ENCODE peak calls at places on chromosomes 6 and 20, in seven cellular contexts. K is IMR-90, C is neuronal stem cell, X is trophoblast cell, H is H1, N is H9, O is mesenchymal stem cell. E is an unnamed sample.

GRCh38 chr6:41644297-41644879 is 6.1 kb downstream of the MDFI start:
- DNase-seq in K (no peak), C (no peak), X (no peak), H (peak; percentile 55), N (no peak), O (no peak), E (peak; percentile 67)

GRCh38 chr6:165922309-165922794 is 245.3 kb downstream of the TBXT start:
- DNase-seq in K (peak; percentile 83), C (no peak), X (no peak), H (no peak), N (no peak), O (no peak), E (no peak)

GRCh38 chr20:1173698-1174097 is 11.1 kb downstream of the TMEM74B start:
- DNase-seq in K (no peak), C (no peak), X (no peak), H (no peak), N (no peak), O (no peak), E (no peak)

GRCh38 chr6:89842228-89842627 is 12.5 kb downstream of the CASP8AP2 start:
- DNase-seq in K (peak; percentile 42), C (no peak), X (no peak), H (no peak), N (no peak), O (peak; percentile 45), E (no peak)

GRCh38 chr20:57464642-57465211 is 60.2 kb downstream of the CTCFL start:
- DNase-seq in K (no peak), C (no peak), X (peak; percentile 63), H (no peak), N (no peak), O (no peak), E (no peak)

GRCh38 chr6:33925869-33926268 is 122.1 kb upstream of the MLN start:
- DNase-seq in K (no peak), C (no peak), X (no peak), H (no peak), N (no peak), O (no peak), E (no peak)

GRCh38 chr6:169173532-169174268 is 79.9 kb downstream of the THBS2 start:
- DNase-seq in K (peak; percentile 33), C (no peak), X (peak; percentile 82), H (no peak), N (no peak), O (no peak), E (no peak)

GRCh38 chr20:19012671-19013070 is 199.1 kb downstream of the SCP2D1 start:
- DNase-seq in K (no peak), C (no peak), X (no peak), H (peak; percentile 33), N (no peak), O (no peak), E (peak; percentile 31)

GRCh38 chr20:59663513-59663890 is 59.2 kb downstream of the PHACTR3 start:
- DNase-seq in K (no peak), C (no peak), X (no peak), H (no peak), N (no peak), O (no peak), E (no peak)

GRCh38 chr6:127486934-127487333 is 27.7 kb upstream of the KIAA0408 start:
- DNase-seq in K (no peak), C (no peak), X (no peak), H (no peak), N (no peak), O (no peak), E (no peak)

GRCh38 chr6:21103626-21104224 is 489.8 kb upstream of the SOX4 start:
- DNase-seq in K (peak; percentile 52), C (no peak), X (no peak), H (no peak), N (no peak), O (no peak), E (no peak)
- H3K27ac ChIP-seq in K (no peak overlapping the region), C (no peak overlapping the region), X (peak overlapping the region; percentile 68), H (no peak overlapping the region), N (no peak overlapping the region), O (no peak overlapping the region), E (no peak overlapping the region)

GRCh38 chr20:49366687-49367086 is 88.8 kb upstream of the ZNFX1 start:
- DNase-seq in K (no peak), C (no peak), X (no peak), H (no peak), N (no peak), O (no peak), E (no peak)
- H3K18ac ChIP-seq in K (no peak overlapping the region), C (no peak overlapping the region), X (no peak overlapping the region), H (no peak overlapping the region), N (no peak overlapping the region), O (no peak overlapping the region), E (no peak overlapping the region)

DNA sequence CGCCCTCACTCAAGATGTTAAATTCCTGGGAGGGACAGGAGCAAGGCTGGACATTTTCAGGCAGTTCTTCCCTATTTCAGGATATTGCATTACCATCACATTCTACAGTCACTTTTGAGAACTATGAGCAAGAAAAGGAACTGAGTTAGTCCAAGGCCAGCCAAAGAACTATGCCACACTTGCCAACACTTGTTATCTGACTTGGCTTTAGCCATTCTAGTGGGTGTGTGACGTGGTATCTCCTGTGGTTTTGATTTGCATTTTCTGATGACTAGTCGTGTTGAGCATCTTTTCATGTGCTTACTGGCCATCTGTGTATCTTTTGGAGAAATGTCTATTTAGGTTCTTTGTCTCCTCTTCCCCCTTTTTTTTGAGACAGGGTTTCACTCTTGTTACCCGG is 12.0 kb downstream of the XRN2 start:
- DNase-seq in K (peak; percentile 78), C (no peak), X (no peak), H (no peak), N (no peak), O (peak; percentile 26), E (no peak)
- H3K9ac ChIP-seq in K (no peak overlapping the region), C (no peak overlapping the region), X (no peak overlapping the region), H (no peak overlapping the region), N (no peak overlapping the region), O (peak overlapping the region; percentile 21), E (no peak overlapping the region)

GRCh38 chr6:117497237-117497636 is 14.8 kb downstream of the DCBLD1 start:
- DNase-seq in K (no peak), C (no peak), X (no peak), H (no peak), N (no peak), O (no peak), E (no peak)

GRCh38 chr6:117495425-117495824 is 13.0 kb downstream of the DCBLD1 start:
- DNase-seq in K (no peak), C (no peak), X (no peak), H (no peak), N (no peak), O (no peak), E (no peak)

GRCh38 chr6:117495873-117496272 is 13.4 kb downstream of the DCBLD1 start:
- DNase-seq in K (peak; percentile 52), C (no peak), X (no peak), H (no peak), N (no peak), O (peak; percentile 44), E (no peak)

GRCh38 chr6:117498159-117498558 is 15.7 kb downstream of the DCBLD1 start:
- DNase-seq in K (peak; percentile 87), C (no peak), X (no peak), H (no peak), N (no peak), O (peak; percentile 88), E (no peak)

GRCh38 chr6:117496383-117496990 is 14.0 kb downstream of the DCBLD1 start:
- DNase-seq in K (peak; percentile 90), C (no peak), X (no peak), H (no peak), N (no peak), O (peak; percentile 78), E (no peak)
- H3K27ac ChIP-seq in K (peak overlapping the region; percentile 41), C (no peak overlapping the region), X (no peak overlapping the region), H (no peak overlapping the region), N (no peak overlapping the region), O (peak overlapping the region; percentile 73), E (no peak overlapping the region)

GRCh38 chr20:55584964-55585363 is 420.4 kb downstream of the CBLN4 start:
- DNase-seq in K (no peak), C (no peak), X (no peak), H (no peak), N (no peak), O (no peak), E (no peak)
- H3K18ac ChIP-seq in K (no peak overlapping the region), C (no peak overlapping the region), X (no peak overlapping the region), H (no peak overlapping the region), N (no peak overlapping the region), O (no peak overlapping the region), E (no peak overlapping the region)

GRCh38 chr6:39821739-39822532 is 29.8 kb downstream of the DAAM2 start:
- DNase-seq in K (no peak), C (no peak), X (no peak), H (no peak), N (no peak), O (no peak), E (no peak)
- H3K9ac ChIP-seq in K (no peak overlapping the region), C (peak overlapping the region; percentile 27), X (no peak overlapping the region), H (no peak overlapping the region), N (no peak overlapping the region), O (peak overlapping the region; percentile 72), E (no peak overlapping the region)

GRCh38 chr6:143675327-143675900 is 2.4 kb upstream of the PHACTR2 start:
- DNase-seq in K (no peak), C (no peak), X (no peak), H (no peak), N (no peak), O (no peak), E (peak; percentile 82)

GRCh38 chr6:143675946-143676345 is 1.8 kb upstream of the PHACTR2 start:
- DNase-seq in K (peak; percentile 56), C (no peak), X (peak; percentile 18), H (no peak), N (no peak), O (peak; percentile 46), E (peak; percentile 52)

GRCh38 chr6:143677577-143677890 is 231 bp upstream of the PHACTR2 start:
- DNase-seq in K (no peak), C (no peak), X (no peak), H (no peak), N (no peak), O (no peak), E (no peak)

GRCh38 chr6:143677891-143678737 is at the start of gene PHACTR2:
- DNase-seq in K (peak; percentile 71), C (peak; percentile 90), X (peak; percentile 28), H (peak; percentile 82), N (peak; percentile 85), O (peak; percentile 77), E (peak; percentile 97)

GRCh38 chr6:143676437-143677045 is 1.2 kb upstream of the PHACTR2 start:
- DNase-seq in K (no peak), C (no peak), X (no peak), H (no peak), N (no peak), O (no peak), E (peak; percentile 75)
- H3K27ac ChIP-seq in K (peak overlapping the region; percentile 27), C (no peak overlapping the region), X (peak overlapping the region; percentile 58), H (no peak overlapping the region), N (peak overlapping the region; percentile 8), O (no peak overlapping the region), E (no peak overlapping the region)

DNA sequence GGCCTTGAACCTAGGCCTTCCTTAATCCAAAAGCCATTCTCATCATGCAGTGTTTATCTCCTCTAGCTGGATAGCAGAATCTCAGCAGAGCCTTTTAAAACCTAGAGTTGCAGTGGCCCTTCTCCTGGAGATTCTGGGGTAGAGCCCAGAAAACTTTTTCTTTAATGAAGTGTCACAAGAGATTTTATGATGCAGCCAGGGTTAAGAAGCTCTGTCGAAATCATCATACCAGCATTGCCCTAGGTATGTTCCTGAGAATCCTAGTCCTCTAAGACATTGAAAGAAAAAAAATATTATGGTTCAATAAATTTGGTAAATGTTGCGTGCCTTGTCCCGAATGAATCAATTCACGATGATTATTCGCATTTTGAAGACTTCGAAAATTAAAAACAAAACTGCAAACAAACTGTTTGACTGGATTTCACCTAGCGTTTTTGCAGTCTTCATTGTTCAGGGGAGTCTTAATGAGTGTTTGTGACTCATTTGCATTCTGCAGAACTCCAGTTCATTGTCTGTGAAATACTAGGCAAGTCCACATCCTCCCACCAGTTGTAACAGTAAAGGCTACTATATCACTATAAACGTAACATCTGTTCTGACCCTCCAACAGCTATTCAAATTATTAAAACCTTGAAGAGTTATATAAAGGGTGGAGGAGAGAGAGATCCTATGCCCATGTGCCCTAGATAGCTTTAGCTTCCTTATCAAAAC is 198.6 kb downstream of the UST start:
- DNase-seq in K (no peak), C (no peak), X (no peak), H (no peak), N (no peak), O (no peak), E (no peak)
- H3K18ac ChIP-seq in K (peak overlapping the region; percentile 1), C (no peak overlapping the region), X (no peak overlapping the region), H (no peak overlapping the region), N (no peak overlapping the region), O (no peak overlapping the region), E (no peak overlapping the region)